ENCODE peak calls at places on chromosomes 3 and 15, in six cellular contexts. N is Panc1, L is right lobe of liver, S is A549, A is right cardiac atrium, E is lower lobe of right lung. B is an unnamed sample.
A peak's percentile ranks its signal among the peaks of the same experiment; 100 is the strongest.

GRCh38 chr3:165830746-165831145 is 6.5 kb downstream of the BCHE start:
- ATAC-seq in N (no peak), L (no peak), S (no peak), A (no peak), E (no peak), B (no peak)

GRCh38 chr15:62935300-62936081 is 107.1 kb upstream of the TPM1 start:
- ATAC-seq in N (peak; percentile 70), L (peak; percentile 83), S (peak; percentile 61), A (no peak), E (peak; percentile 17), B (no peak)

GRCh38 chr3:185961675-185962232 is 23.9 kb upstream of the TRA2B start:
- ATAC-seq in N (no peak), L (no peak), S (peak; percentile 14), A (no peak), E (no peak), B (no peak)

GRCh38 chr15:63800739-63801138 is 33.0 kb downstream of the HERC1 start:
- ATAC-seq in N (no peak), L (no peak), S (no peak), A (no peak), E (no peak), B (no peak)

GRCh38 chr15:57503911-57504598 is 87.6 kb upstream of the MYZAP start:
- ATAC-seq in N (no peak), L (no peak), S (no peak), A (peak; percentile 30), E (no peak), B (no peak)

GRCh38 chr15:48507416-48508065 is 138.0 kb downstream of the FBN1 start:
- ATAC-seq in N (peak; percentile 80), L (peak; percentile 87), S (peak; percentile 83), A (peak; percentile 56), E (peak; percentile 93), B (peak; percentile 42)

GRCh38 chr3:187975571-187976360 is 178.2 kb upstream of the LPP start:
- ATAC-seq in N (peak; percentile 20), L (peak; percentile 16), S (no peak), A (no peak), E (peak; percentile 55), B (no peak)

GRCh38 chr3:24225027-24225743 is 269.5 kb downstream of the THRB start:
- ATAC-seq in N (no peak), L (peak; percentile 16), S (no peak), A (peak; percentile 30), E (no peak), B (no peak)

GRCh38 chr15:84832446-84833040 is 15.4 kb downstream of the ALPK3 start:
- ATAC-seq in N (no peak), L (peak; percentile 80), S (no peak), A (no peak), E (peak; percentile 27), B (no peak)

GRCh38 chr3:128855574-128855973 is 23.8 kb upstream of the ACAD9 start:
- ATAC-seq in N (no peak), L (no peak), S (no peak), A (peak; percentile 64), E (no peak), B (no peak)

GRCh38 chr15:101481917-101482525 is 7.5 kb downstream of the PCSK6 start:
- ATAC-seq in N (peak; percentile 18), L (no peak), S (peak; percentile 28), A (peak; percentile 3), E (no peak), B (no peak)

GRCh38 chr3:185942396-185942795 is 4.6 kb upstream of the TRA2B start:
- ATAC-seq in N (no peak), L (no peak), S (no peak), A (no peak), E (no peak), B (no peak)

GRCh38 chr15:65881766-65882434 is 12.6 kb downstream of the RAB11A start:
- ATAC-seq in N (no peak), L (no peak), S (no peak), A (no peak), E (no peak), B (no peak)

GRCh38 chr3:33426630-33427341 is 13.4 kb downstream of the UBP1 start:
- ATAC-seq in N (no peak), L (no peak), S (peak; percentile 26), A (no peak), E (no peak), B (no peak)
- H3K4me3 ChIP-seq in N (no peak overlapping the region), L (no peak overlapping the region), S (no peak overlapping the region), A (no peak overlapping the region), E (no peak overlapping the region), B (no peak overlapping the region)

GRCh38 chr3:115525726-115526125 is 97.6 kb upstream of the GAP43 start:
- ATAC-seq in N (no peak), L (no peak), S (no peak), A (no peak), E (no peak), B (no peak)
- H3K4me3 ChIP-seq in N (no peak overlapping the region), L (no peak overlapping the region), S (no peak overlapping the region), A (no peak overlapping the region), E (no peak overlapping the region), B (no peak overlapping the region)

GRCh38 chr3:32708672-32709283 is 23.8 kb downstream of the CNOT10 start:
- ATAC-seq in N (no peak), L (no peak), S (no peak), A (no peak), E (no peak), B (no peak)

GRCh38 chr3:32707026-32707370 is 22.0 kb downstream of the CNOT10 start:
- ATAC-seq in N (no peak), L (no peak), S (no peak), A (no peak), E (no peak), B (no peak)

GRCh38 chr3:32712506-32713055 is 27.6 kb downstream of the CNOT10 start:
- ATAC-seq in N (no peak), L (no peak), S (no peak), A (no peak), E (no peak), B (no peak)

GRCh38 chr3:32706348-32707025 is 21.5 kb downstream of the CNOT10 start:
- ATAC-seq in N (no peak), L (no peak), S (no peak), A (no peak), E (no peak), B (no peak)

DNA sequence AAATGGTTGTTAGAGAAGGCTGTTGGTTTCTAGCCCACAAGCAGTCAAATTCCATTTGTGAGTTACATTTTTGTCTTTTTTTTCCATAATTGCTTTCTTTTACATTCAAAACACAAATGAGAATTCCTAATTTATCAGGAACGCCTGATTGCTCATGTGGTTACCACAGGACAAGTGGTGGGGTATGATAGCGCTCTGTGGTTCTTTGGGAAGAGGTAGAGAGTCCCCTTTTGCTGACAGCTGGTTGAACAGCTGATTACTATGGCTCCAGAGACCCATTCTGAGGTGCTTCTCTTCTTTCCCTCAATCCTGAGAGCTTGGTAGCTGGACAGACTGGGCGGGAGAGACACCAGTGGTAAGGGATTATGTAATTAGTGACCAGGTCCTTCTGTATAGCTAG is 24.4 kb downstream of the CNOT10 start:
- ATAC-seq in N (no peak), L (no peak), S (no peak), A (no peak), E (no peak), B (no peak)
- H3K4me3 ChIP-seq in N (no peak overlapping the region), L (no peak overlapping the region), S (no peak overlapping the region), A (no peak overlapping the region), E (no peak overlapping the region), B (no peak overlapping the region)

DNA sequence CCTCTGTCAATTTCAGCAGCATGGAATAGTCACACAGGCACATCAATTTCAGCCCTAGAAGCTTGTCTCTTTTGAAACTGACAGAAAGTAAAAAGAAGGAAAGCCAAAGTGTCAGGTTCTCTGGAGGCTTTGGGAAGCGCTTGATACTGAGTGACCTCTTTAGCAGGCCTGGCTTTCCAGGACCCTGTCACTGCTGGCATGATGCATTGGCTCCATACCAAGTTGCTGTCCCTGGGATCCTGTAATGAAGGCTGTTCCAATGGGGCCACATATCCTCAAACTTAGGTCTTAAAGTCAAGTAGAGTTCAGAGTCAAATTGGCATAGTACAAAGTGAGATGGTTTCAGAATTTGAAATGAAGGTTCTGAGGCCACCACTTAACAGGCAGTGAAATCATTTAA is 640.9 kb downstream of the SQOR start:
- ATAC-seq in N (no peak), L (no peak), S (no peak), A (no peak), E (no peak), B (no peak)
- H3K4me3 ChIP-seq in N (no peak overlapping the region), L (no peak overlapping the region), S (no peak overlapping the region), A (no peak overlapping the region), E (no peak overlapping the region), B (no peak overlapping the region)

GRCh38 chr15:29270169-29270955 is 740 bp upstream of the NSMCE3 start:
- ATAC-seq in N (no peak), L (peak; percentile 39), S (peak; percentile 7), A (no peak), E (no peak), B (no peak)

GRCh38 chr15:29269485-29270168 is at the start of gene NSMCE3:
- ATAC-seq in N (peak; percentile 99), L (peak; percentile 98), S (peak; percentile 99), A (peak; percentile 100), E (peak; percentile 99), B (peak; percentile 98)

GRCh38 chr15:29270976-29271375 is 1.4 kb upstream of the NSMCE3 start:
- ATAC-seq in N (no peak), L (no peak), S (no peak), A (no peak), E (no peak), B (no peak)

GRCh38 chr15:29266052-29266572 is 3.5 kb downstream of the NSMCE3 start:
- ATAC-seq in N (no peak), L (no peak), S (no peak), A (no peak), E (no peak), B (no peak)

DNA sequence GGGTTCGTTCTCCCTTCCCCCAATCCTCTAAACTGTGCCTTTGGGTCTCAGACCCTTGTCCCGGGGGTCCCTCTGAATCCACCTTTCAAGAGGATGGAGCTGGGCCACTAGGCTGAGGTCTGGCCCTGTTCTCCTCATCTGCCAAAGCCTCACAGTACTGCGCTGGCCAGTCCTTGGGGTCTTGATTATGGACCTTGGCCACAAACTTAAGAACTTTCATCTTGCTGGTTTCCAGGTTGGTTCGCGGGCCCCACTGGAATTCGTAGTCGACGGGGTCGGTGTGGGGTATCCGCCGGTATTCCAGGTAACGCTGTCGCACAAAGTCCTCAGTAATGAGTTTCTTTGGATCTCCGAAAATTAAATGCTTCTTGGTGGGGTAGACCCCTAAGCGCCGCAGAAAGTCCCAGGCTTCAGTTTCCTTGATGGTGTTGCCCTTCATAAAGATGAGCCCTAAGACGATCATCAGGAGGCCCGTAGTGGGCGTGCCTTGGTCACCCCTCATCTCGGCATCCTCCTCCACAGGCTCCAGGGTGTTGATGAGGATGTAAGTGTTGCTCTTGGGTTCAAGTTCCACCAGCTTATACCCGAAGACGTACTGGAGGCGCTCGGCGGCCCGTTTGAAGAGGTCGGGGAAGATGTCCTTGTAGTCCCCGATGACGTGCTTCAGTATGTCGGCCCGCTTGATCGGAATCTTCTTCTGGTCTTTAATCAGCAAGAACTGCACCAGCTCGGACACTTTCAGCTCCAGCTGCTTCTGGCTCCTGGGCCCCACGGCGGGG is 727 bp downstream of the NSMCE3 start:
- ATAC-seq in N (peak; percentile 73), L (peak; percentile 44), S (peak; percentile 64), A (no peak), E (peak; percentile 61), B (peak; percentile 54)
- H3K4me3 ChIP-seq in N (peak overlapping the region; percentile 67), L (peak overlapping the region; percentile 81), S (peak overlapping the region; percentile 82), A (peak overlapping the region; percentile 89), E (peak overlapping the region; percentile 87), B (peak overlapping the region; percentile 89)

GRCh38 chr3:114214542-114215341 is 22.6 kb downstream of the ZNF80 start:
- ATAC-seq in N (no peak), L (peak; percentile 62), S (no peak), A (no peak), E (peak; percentile 62), B (no peak)
- H3K4me3 ChIP-seq in N (no peak overlapping the region), L (no peak overlapping the region), S (no peak overlapping the region), A (no peak overlapping the region), E (peak overlapping the region; percentile 29), B (peak overlapping the region; percentile 26)

GRCh38 chr3:152218604-152219003 is 50.1 kb upstream of the MBNL1 start:
- ATAC-seq in N (no peak), L (no peak), S (no peak), A (no peak), E (no peak), B (no peak)
- H3K4me3 ChIP-seq in N (no peak overlapping the region), L (no peak overlapping the region), S (no peak overlapping the region), A (no peak overlapping the region), E (no peak overlapping the region), B (no peak overlapping the region)

B was measured in gastroesophageal sphincter.